ENCODE peak calls at places on chromosomes 1 and 21, in ten cellular contexts. One of them, this sample, is unnamed.

GRCh38 chr21:44927587-44928461 is 7.1 kb upstream of the ITGB2 start:
- DNase-seq in HCT116: no peak
- DNase-seq in ovary: no peak
- DNase-seq in GM23248: peak; percentile 91
- DNase-seq in fibroblast of lung: no peak
- DNase-seq in right lobe of liver: no peak
- DNase-seq in mesenchymal stem cell: peak; percentile 76
- DNase-seq in uterus: no peak
- DNase-seq in mammary epithelial cell: peak; percentile 89
- DNase-seq in body of pancreas: peak; percentile 43
- DNase-seq in this sample: peak; percentile 45

GRCh38 chr1:23910144-23910543 is 3.0 kb downstream of the CNR2 start:
- DNase-seq in HCT116: no peak
- DNase-seq in ovary: no peak
- DNase-seq in GM23248: no peak
- DNase-seq in fibroblast of lung: no peak
- DNase-seq in right lobe of liver: no peak
- DNase-seq in mesenchymal stem cell: no peak
- DNase-seq in uterus: no peak
- DNase-seq in mammary epithelial cell: no peak
- DNase-seq in body of pancreas: no peak
- DNase-seq in this sample: no peak

GRCh38 chr1:230806552-230806951 is 59.4 kb downstream of the CAPN9 start:
- DNase-seq in HCT116: no peak
- DNase-seq in ovary: no peak
- DNase-seq in GM23248: no peak
- DNase-seq in fibroblast of lung: no peak
- DNase-seq in right lobe of liver: no peak
- DNase-seq in mesenchymal stem cell: no peak
- DNase-seq in uterus: no peak
- DNase-seq in mammary epithelial cell: no peak
- DNase-seq in body of pancreas: no peak
- DNase-seq in this sample: no peak

GRCh38 chr1:29236993-29237905 is 927 bp downstream of the PTPRU start:
- DNase-seq in HCT116: no peak
- DNase-seq in ovary: peak; percentile 60
- DNase-seq in GM23248: peak; percentile 73
- DNase-seq in fibroblast of lung: peak; percentile 41
- DNase-seq in right lobe of liver: peak; percentile 67
- DNase-seq in mesenchymal stem cell: peak; percentile 68
- DNase-seq in uterus: peak; percentile 60
- DNase-seq in mammary epithelial cell: peak; percentile 67
- DNase-seq in body of pancreas: peak; percentile 54
- DNase-seq in this sample: peak; percentile 55

GRCh38 chr1:104787866-104788510 is 1038.3 kb downstream of the AMY1C start:
- DNase-seq in HCT116: no peak
- DNase-seq in ovary: no peak
- DNase-seq in GM23248: no peak
- DNase-seq in fibroblast of lung: no peak
- DNase-seq in right lobe of liver: no peak
- DNase-seq in mesenchymal stem cell: no peak
- DNase-seq in uterus: no peak
- DNase-seq in mammary epithelial cell: no peak
- DNase-seq in body of pancreas: no peak
- DNase-seq in this sample: no peak

GRCh38 chr1:86504895-86505625 is 36.3 kb downstream of the CLCA1 start:
- DNase-seq in HCT116: no peak
- DNase-seq in ovary: no peak
- DNase-seq in GM23248: peak; percentile 81
- DNase-seq in fibroblast of lung: no peak
- DNase-seq in right lobe of liver: no peak
- DNase-seq in mesenchymal stem cell: no peak
- DNase-seq in uterus: no peak
- DNase-seq in mammary epithelial cell: no peak
- DNase-seq in body of pancreas: no peak
- DNase-seq in this sample: no peak

GRCh38 chr1:176364231-176364905 is 98.6 kb upstream of the PAPPA2 start:
- DNase-seq in HCT116: no peak
- DNase-seq in ovary: no peak
- DNase-seq in GM23248: no peak
- DNase-seq in fibroblast of lung: no peak
- DNase-seq in right lobe of liver: no peak
- DNase-seq in mesenchymal stem cell: no peak
- DNase-seq in uterus: no peak
- DNase-seq in mammary epithelial cell: no peak
- DNase-seq in body of pancreas: no peak
- DNase-seq in this sample: no peak

GRCh38 chr1:167033646-167034045 is 44.6 kb downstream of the MAEL start:
- DNase-seq in HCT116: no peak
- DNase-seq in ovary: no peak
- DNase-seq in GM23248: no peak
- DNase-seq in fibroblast of lung: no peak
- DNase-seq in right lobe of liver: no peak
- DNase-seq in mesenchymal stem cell: no peak
- DNase-seq in uterus: no peak
- DNase-seq in mammary epithelial cell: no peak
- DNase-seq in body of pancreas: no peak
- DNase-seq in this sample: no peak

GRCh38 chr1:117843791-117844190 is 85.6 kb downstream of the GDAP2 start:
- DNase-seq in HCT116: no peak
- DNase-seq in ovary: no peak
- DNase-seq in GM23248: no peak
- DNase-seq in fibroblast of lung: peak; percentile 31
- DNase-seq in right lobe of liver: no peak
- DNase-seq in mesenchymal stem cell: no peak
- DNase-seq in uterus: no peak
- DNase-seq in mammary epithelial cell: no peak
- DNase-seq in body of pancreas: no peak
- DNase-seq in this sample: no peak

GRCh38 chr1:55309053-55309452 is 93.9 kb upstream of the USP24 start:
- DNase-seq in HCT116: no peak
- DNase-seq in ovary: no peak
- DNase-seq in GM23248: no peak
- DNase-seq in fibroblast of lung: peak; percentile 97
- DNase-seq in right lobe of liver: no peak
- DNase-seq in mesenchymal stem cell: peak; percentile 85
- DNase-seq in uterus: no peak
- DNase-seq in mammary epithelial cell: no peak
- DNase-seq in body of pancreas: no peak
- DNase-seq in this sample: no peak

GRCh38 chr21:45590246-45590725 is 48.0 kb upstream of the SLC19A1 start:
- DNase-seq in HCT116: no peak
- DNase-seq in ovary: peak; percentile 76
- DNase-seq in GM23248: peak; percentile 70
- DNase-seq in fibroblast of lung: peak; percentile 70
- DNase-seq in right lobe of liver: peak; percentile 83
- DNase-seq in mesenchymal stem cell: peak; percentile 34
- DNase-seq in uterus: peak; percentile 47
- DNase-seq in mammary epithelial cell: peak; percentile 7
- DNase-seq in body of pancreas: peak; percentile 66
- DNase-seq in this sample: peak; percentile 75

GRCh38 chr1:181104042-181104789 is 15.7 kb downstream of the IER5 start:
- DNase-seq in HCT116: no peak
- DNase-seq in ovary: no peak
- DNase-seq in GM23248: no peak
- DNase-seq in fibroblast of lung: no peak
- DNase-seq in right lobe of liver: no peak
- DNase-seq in mesenchymal stem cell: no peak
- DNase-seq in uterus: no peak
- DNase-seq in mammary epithelial cell: no peak
- DNase-seq in body of pancreas: no peak
- DNase-seq in this sample: no peak
- H3K4me1 ChIP-seq in HCT116: peaks cover 73% of the 10 kb centered on the region
- H3K4me1 ChIP-seq in ovary: peaks cover 5% of the 10 kb centered on the region
- H3K4me1 ChIP-seq in GM23248: peaks cover 48% of the 10 kb centered on the region
- H3K4me1 ChIP-seq in fibroblast of lung: peaks cover 49% of the 10 kb centered on the region
- H3K4me1 ChIP-seq in right lobe of liver: peaks cover 15% of the 10 kb centered on the region
- H3K4me1 ChIP-seq in mesenchymal stem cell: peaks cover 23% of the 10 kb centered on the region
- H3K4me1 ChIP-seq in uterus: peaks cover 4% of the 10 kb centered on the region
- H3K4me1 ChIP-seq in mammary epithelial cell: peaks cover 73% of the 10 kb centered on the region
- H3K4me1 ChIP-seq in body of pancreas: peaks cover 44% of the 10 kb centered on the region
- H3K4me1 ChIP-seq in this sample: peaks cover 13% of the 10 kb centered on the region

GRCh38 chr1:38672692-38673091 is 186.9 kb downstream of the RRAGC start:
- DNase-seq in HCT116: no peak
- DNase-seq in ovary: no peak
- DNase-seq in GM23248: no peak
- DNase-seq in fibroblast of lung: no peak
- DNase-seq in right lobe of liver: no peak
- DNase-seq in mesenchymal stem cell: no peak
- DNase-seq in uterus: no peak
- DNase-seq in mammary epithelial cell: no peak
- DNase-seq in body of pancreas: peak; percentile 4
- DNase-seq in this sample: no peak

GRCh38 chr1:38662141-38662540 is 197.4 kb downstream of the RRAGC start:
- DNase-seq in HCT116: no peak
- DNase-seq in ovary: no peak
- DNase-seq in GM23248: no peak
- DNase-seq in fibroblast of lung: no peak
- DNase-seq in right lobe of liver: no peak
- DNase-seq in mesenchymal stem cell: no peak
- DNase-seq in uterus: no peak
- DNase-seq in mammary epithelial cell: no peak
- DNase-seq in body of pancreas: no peak
- DNase-seq in this sample: no peak

GRCh38 chr1:38671221-38671620 is 188.4 kb downstream of the RRAGC start:
- DNase-seq in HCT116: no peak
- DNase-seq in ovary: no peak
- DNase-seq in GM23248: no peak
- DNase-seq in fibroblast of lung: no peak
- DNase-seq in right lobe of liver: no peak
- DNase-seq in mesenchymal stem cell: no peak
- DNase-seq in uterus: no peak
- DNase-seq in mammary epithelial cell: no peak
- DNase-seq in body of pancreas: no peak
- DNase-seq in this sample: no peak

GRCh38 chr1:38670544-38671122 is 188.9 kb downstream of the RRAGC start:
- DNase-seq in HCT116: no peak
- DNase-seq in ovary: no peak
- DNase-seq in GM23248: no peak
- DNase-seq in fibroblast of lung: no peak
- DNase-seq in right lobe of liver: no peak
- DNase-seq in mesenchymal stem cell: no peak
- DNase-seq in uterus: no peak
- DNase-seq in mammary epithelial cell: no peak
- DNase-seq in body of pancreas: no peak
- DNase-seq in this sample: no peak

GRCh38 chr1:38667626-38668025 is 191.9 kb downstream of the RRAGC start:
- DNase-seq in HCT116: no peak
- DNase-seq in ovary: no peak
- DNase-seq in GM23248: no peak
- DNase-seq in fibroblast of lung: no peak
- DNase-seq in right lobe of liver: no peak
- DNase-seq in mesenchymal stem cell: no peak
- DNase-seq in uterus: no peak
- DNase-seq in mammary epithelial cell: no peak
- DNase-seq in body of pancreas: no peak
- DNase-seq in this sample: no peak
- H3K4me1 ChIP-seq in HCT116: no peaks in the 10 kb centered on the region
- H3K4me1 ChIP-seq in ovary: no peaks in the 10 kb centered on the region
- H3K4me1 ChIP-seq in GM23248: no peaks in the 10 kb centered on the region
- H3K4me1 ChIP-seq in fibroblast of lung: no peaks in the 10 kb centered on the region
- H3K4me1 ChIP-seq in right lobe of liver: no peaks in the 10 kb centered on the region
- H3K4me1 ChIP-seq in mesenchymal stem cell: no peaks in the 10 kb centered on the region
- H3K4me1 ChIP-seq in uterus: no peaks in the 10 kb centered on the region
- H3K4me1 ChIP-seq in mammary epithelial cell: no peaks in the 10 kb centered on the region
- H3K4me1 ChIP-seq in body of pancreas: no peaks in the 10 kb centered on the region
- H3K4me1 ChIP-seq in this sample: no peaks in the 10 kb centered on the region

DNA sequence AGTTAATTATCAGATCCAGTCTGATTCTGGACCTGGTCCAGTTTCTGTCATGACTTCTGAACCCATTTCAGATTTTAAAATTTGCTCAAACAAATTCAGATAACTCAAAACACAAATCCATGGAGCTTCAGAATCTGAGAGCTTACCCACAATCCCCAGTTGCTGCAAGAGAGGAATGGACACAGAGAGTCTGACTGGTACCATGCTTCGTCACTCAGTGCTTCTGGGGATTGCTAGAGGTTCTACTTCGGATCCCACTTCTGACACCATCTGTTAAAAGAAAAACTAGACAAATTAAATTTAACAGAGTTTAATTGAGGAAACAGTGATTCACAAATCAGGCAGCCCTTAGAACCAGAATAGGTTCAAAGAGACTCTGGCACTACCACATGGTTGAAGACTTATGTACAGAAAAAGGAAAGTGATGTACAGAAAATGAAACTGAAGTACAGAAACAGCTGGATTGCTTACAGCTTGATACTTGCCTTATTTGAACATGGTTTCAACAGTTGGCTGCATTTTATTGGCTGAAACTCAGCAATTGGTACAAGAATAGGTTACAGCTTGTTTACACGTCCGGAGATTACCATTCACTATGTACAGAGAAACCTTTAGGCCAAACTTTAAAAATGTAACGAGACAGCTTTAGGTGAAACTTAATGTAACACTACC is 60.7 kb upstream of the TEKT2 start:
- DNase-seq in HCT116: no peak
- DNase-seq in ovary: no peak
- DNase-seq in GM23248: no peak
- DNase-seq in fibroblast of lung: peak; percentile 64
- DNase-seq in right lobe of liver: no peak
- DNase-seq in mesenchymal stem cell: no peak
- DNase-seq in uterus: no peak
- DNase-seq in mammary epithelial cell: no peak
- DNase-seq in body of pancreas: no peak
- DNase-seq in this sample: no peak
- H3K4me1 ChIP-seq in HCT116: no peaks in the 10 kb centered on the region
- H3K4me1 ChIP-seq in ovary: no peaks in the 10 kb centered on the region
- H3K4me1 ChIP-seq in GM23248: no peaks in the 10 kb centered on the region
- H3K4me1 ChIP-seq in fibroblast of lung: no peaks in the 10 kb centered on the region
- H3K4me1 ChIP-seq in right lobe of liver: peaks cover 13% of the 10 kb centered on the region
- H3K4me1 ChIP-seq in mesenchymal stem cell: no peaks in the 10 kb centered on the region
- H3K4me1 ChIP-seq in uterus: no peaks in the 10 kb centered on the region
- H3K4me1 ChIP-seq in mammary epithelial cell: no peaks in the 10 kb centered on the region
- H3K4me1 ChIP-seq in body of pancreas: peaks cover 10% of the 10 kb centered on the region
- H3K4me1 ChIP-seq in this sample: no peaks in the 10 kb centered on the region

DNA sequence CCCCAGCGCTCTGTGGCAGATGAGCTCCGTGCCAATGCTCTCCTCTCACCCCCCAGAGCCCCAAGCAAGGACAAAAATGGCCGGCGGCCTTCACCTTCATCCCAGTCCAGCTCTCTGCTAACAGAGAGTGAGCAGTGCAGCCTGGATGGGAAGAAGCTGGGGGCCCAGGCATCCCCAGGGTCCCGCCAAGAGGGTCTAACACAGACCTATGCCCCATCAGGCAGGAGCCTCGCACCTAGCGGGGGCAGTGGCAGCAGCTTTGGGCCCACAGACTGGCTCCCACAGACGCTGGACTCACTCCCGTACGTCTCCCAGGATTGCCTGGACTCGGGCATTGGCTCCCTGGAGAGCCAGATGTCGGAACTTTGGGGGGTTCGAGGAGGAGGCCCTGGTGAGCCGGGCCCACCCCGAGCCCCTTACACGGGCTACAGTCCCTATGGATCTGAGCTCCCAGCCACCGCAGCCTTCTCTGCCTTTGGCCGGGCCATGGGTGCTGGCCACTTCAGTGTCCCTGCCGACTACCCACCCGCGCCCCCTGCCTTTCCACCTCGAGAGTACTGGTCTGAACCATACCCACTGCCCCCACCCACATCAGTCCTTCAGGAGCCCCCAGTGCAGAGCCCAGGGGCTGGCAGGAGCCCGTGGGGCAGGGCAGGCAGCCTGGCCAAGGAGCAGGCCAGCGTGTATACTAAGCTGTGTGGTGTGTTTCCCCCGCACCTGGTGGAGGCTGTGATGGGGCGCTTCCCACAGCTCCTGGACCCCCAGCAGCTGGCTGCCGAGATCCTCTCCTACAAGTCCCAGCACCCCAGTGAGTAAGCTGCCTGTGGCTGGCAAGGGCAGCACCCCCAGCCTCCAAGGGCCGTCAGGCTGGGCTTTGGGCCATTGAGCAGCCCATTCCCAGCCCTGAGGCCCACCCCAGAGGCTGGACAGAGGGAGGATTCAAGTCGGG is 8.7 kb downstream of the ZC3H12A start:
- DNase-seq in HCT116: no peak
- DNase-seq in ovary: no peak
- DNase-seq in GM23248: no peak
- DNase-seq in fibroblast of lung: no peak
- DNase-seq in right lobe of liver: no peak
- DNase-seq in mesenchymal stem cell: no peak
- DNase-seq in uterus: no peak
- DNase-seq in mammary epithelial cell: no peak
- DNase-seq in body of pancreas: no peak
- DNase-seq in this sample: no peak
- H3K4me1 ChIP-seq in HCT116: peaks cover 19% of the 10 kb centered on the region
- H3K4me1 ChIP-seq in ovary: peaks cover 12% of the 10 kb centered on the region
- H3K4me1 ChIP-seq in GM23248: peaks cover 36% of the 10 kb centered on the region
- H3K4me1 ChIP-seq in fibroblast of lung: peaks cover 32% of the 10 kb centered on the region
- H3K4me1 ChIP-seq in right lobe of liver: peaks cover 54% of the 10 kb centered on the region
- H3K4me1 ChIP-seq in mesenchymal stem cell: peaks cover 43% of the 10 kb centered on the region
- H3K4me1 ChIP-seq in uterus: peaks cover 21% of the 10 kb centered on the region
- H3K4me1 ChIP-seq in mammary epithelial cell: peaks cover 70% of the 10 kb centered on the region
- H3K4me1 ChIP-seq in body of pancreas: peaks cover 86% of the 10 kb centered on the region
- H3K4me1 ChIP-seq in this sample: peaks cover 40% of the 10 kb centered on the region